ENCODE peak calls at places on chromosomes 16 and 17, in nine cellular contexts. K, A, X, S, C, I, L, R and O are unnamed samples.

GRCh38 chr17:28792877-28793666 is 49.3 kb downstream of the TRAF4 start:
- DNase-seq in K (no peak), A (no peak), X (no peak), S (peak), C (no peak), I (no peak), L (no peak), R (no peak), O (peak)

GRCh38 chr16:520847-521246 is 6.7 kb upstream of the CAPN15 start:
- DNase-seq in K (no peak), A (no peak), X (peak), S (no peak), C (no peak), I (no peak), L (no peak), R (no peak), O (no peak)

GRCh38 chr17:61455754-61456681 is 3.8 kb downstream of the TBX4 start:
- DNase-seq in K (no peak), A (no peak), X (peak), S (no peak), C (no peak), I (no peak), L (no peak), R (no peak), O (no peak)

GRCh38 chr17:17913695-17914332 is 58.4 kb downstream of the TOM1L2 start:
- DNase-seq in K (peak), A (no peak), X (peak), S (peak), C (peak), I (peak), L (peak), R (peak), O (peak)

GRCh38 chr16:17371014-17371296 is 99.8 kb downstream of the XYLT1 start:
- DNase-seq in K (no peak), A (no peak), X (no peak), S (no peak), C (no peak), I (no peak), L (no peak), R (no peak), O (no peak)

GRCh38 chr16:68469728-68470460 is 21.6 kb upstream of the SMPD3 start:
- DNase-seq in K (no peak), A (no peak), X (no peak), S (no peak), C (no peak), I (no peak), L (no peak), R (no peak), O (no peak)

GRCh38 chr17:45020354-45021138 is 30.9 kb downstream of the DCAKD start:
- DNase-seq in K (no peak), A (peak), X (no peak), S (peak), C (no peak), I (no peak), L (no peak), R (peak), O (no peak)

GRCh38 chr17:82861393-82861775 is 21.6 kb upstream of the ZNF750 start:
- DNase-seq in K (no peak), A (no peak), X (no peak), S (no peak), C (no peak), I (no peak), L (no peak), R (no peak), O (no peak)

GRCh38 chr16:81494434-81494806 is 49.8 kb downstream of the CMIP start:
- DNase-seq in K (no peak), A (no peak), X (no peak), S (no peak), C (no peak), I (no peak), L (no peak), R (no peak), O (no peak)

GRCh38 chr16:54290203-54291106 is 3.9 kb upstream of the IRX3 start:
- DNase-seq in K (no peak), A (no peak), X (no peak), S (no peak), C (no peak), I (no peak), L (no peak), R (no peak), O (no peak)

GRCh38 chr17:45574376-45574775 is 83.9 kb upstream of the PLEKHM1 start:
- DNase-seq in K (peak), A (no peak), X (no peak), S (peak), C (no peak), I (no peak), L (no peak), R (no peak), O (peak)

GRCh38 chr17:44083250-44083849 is 12.8 kb downstream of the G6PC3 start:
- DNase-seq in K (no peak), A (no peak), X (no peak), S (no peak), C (no peak), I (no peak), L (peak), R (no peak), O (no peak)

GRCh38 chr17:42842286-42842685 is 2.1 kb upstream of the AOC2 start:
- DNase-seq in K (no peak), A (no peak), X (no peak), S (no peak), C (no peak), I (no peak), L (no peak), R (no peak), O (no peak)

GRCh38 chr17:68172461-68172954 is 75.3 kb upstream of the AMZ2 start:
- DNase-seq in K (no peak), A (peak), X (peak), S (peak), C (peak), I (no peak), L (peak), R (peak), O (peak)

GRCh38 chr16:55053071-55053415 is 122.4 kb downstream of the IRX5 start:
- DNase-seq in K (no peak), A (no peak), X (no peak), S (no peak), C (no peak), I (no peak), L (no peak), R (no peak), O (no peak)

GRCh38 chr16:70746708-70747424 is 54.1 kb downstream of the VAC14 start:
- DNase-seq in K (peak), A (no peak), X (peak), S (peak), C (peak), I (peak), L (peak), R (peak), O (peak)
- H3K4me3 ChIP-seq in K (no peak), A (no peak), X (no peak), S (no peak), C (no peak), I (no peak), L (peak), R (no peak), O (no peak)

GRCh38 chr17:12342161-12342560 is 321.5 kb downstream of the MAP2K4 start:
- DNase-seq in K (no peak), A (no peak), X (no peak), S (no peak), C (no peak), I (no peak), L (no peak), R (no peak), O (no peak)

GRCh38 chr17:12348476-12348875 is 317.2 kb upstream of the MYOCD start:
- DNase-seq in K (no peak), A (no peak), X (no peak), S (peak), C (no peak), I (no peak), L (no peak), R (no peak), O (peak)

GRCh38 chr17:12342609-12343248 is 322.1 kb downstream of the MAP2K4 start:
- DNase-seq in K (no peak), A (no peak), X (no peak), S (peak), C (peak), I (no peak), L (peak), R (no peak), O (peak)
- TF ChIP-seq CTCF in K (peak), A (no peak), X (no peak), S (peak), C (peak), I (peak), L (peak), R (no peak), O (peak)

GRCh38 chr17:49388290-49388640 is 26.2 kb upstream of the ZNF652 start:
- DNase-seq in K (no peak), A (no peak), X (no peak), S (no peak), C (no peak), I (no peak), L (no peak), R (no peak), O (no peak)

GRCh38 chr17:49388692-49389513 is 25.8 kb downstream of the PHB1 start:
- DNase-seq in K (no peak), A (no peak), X (no peak), S (no peak), C (no peak), I (no peak), L (no peak), R (no peak), O (no peak)

GRCh38 chr17:49387374-49388289 is 25.6 kb upstream of the ZNF652 start:
- DNase-seq in K (no peak), A (no peak), X (no peak), S (no peak), C (no peak), I (no peak), L (no peak), R (no peak), O (no peak)

GRCh38 chr17:49393491-49394255 is 21.0 kb downstream of the PHB1 start:
- DNase-seq in K (no peak), A (no peak), X (no peak), S (no peak), C (no peak), I (no peak), L (no peak), R (no peak), O (no peak)

GRCh38 chr17:49390548-49391324 is 23.9 kb downstream of the PHB1 start:
- DNase-seq in K (no peak), A (no peak), X (no peak), S (peak), C (no peak), I (no peak), L (no peak), R (no peak), O (no peak)
- H3K4me3 ChIP-seq in K (no peak), A (no peak), X (peak), S (no peak), C (no peak), I (no peak), L (no peak), R (no peak), O (no peak)

GRCh38 chr17:49616546-49617205 is 41.0 kb downstream of the NXPH3 start:
- DNase-seq in K (no peak), A (peak), X (no peak), S (peak), C (peak), I (no peak), L (no peak), R (peak), O (peak)

GRCh38 chr17:49610883-49611584 is 35.4 kb downstream of the NXPH3 start:
- DNase-seq in K (no peak), A (no peak), X (no peak), S (no peak), C (peak), I (no peak), L (no peak), R (no peak), O (peak)

GRCh38 chr17:49618112-49618611 is 42.5 kb downstream of the NXPH3 start:
- DNase-seq in K (no peak), A (no peak), X (no peak), S (peak), C (no peak), I (no peak), L (no peak), R (no peak), O (peak)

GRCh38 chr17:49612721-49613120 is 37.0 kb downstream of the NXPH3 start:
- DNase-seq in K (no peak), A (no peak), X (no peak), S (no peak), C (no peak), I (no peak), L (no peak), R (no peak), O (peak)

DNA sequence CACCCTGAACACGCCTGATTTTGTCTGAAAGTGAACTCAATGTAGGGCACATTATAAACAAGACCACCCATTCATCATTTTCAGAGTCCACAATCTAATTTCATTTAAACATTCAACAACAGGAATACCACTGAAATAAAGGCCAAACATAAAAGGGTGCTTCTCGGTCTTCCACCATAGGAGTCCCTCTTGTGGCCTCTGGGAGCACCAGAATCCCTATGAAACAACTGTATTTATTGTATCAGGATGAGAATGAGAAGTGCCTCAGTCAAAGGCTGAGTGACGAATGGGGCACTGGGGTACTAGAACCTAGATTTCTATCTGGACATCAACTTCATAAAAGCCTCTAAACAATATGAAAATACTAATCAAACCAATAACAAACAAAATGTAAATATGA is 40.4 kb downstream of the NXPH3 start:
- DNase-seq in K (no peak), A (no peak), X (no peak), S (peak), C (no peak), I (no peak), L (no peak), R (no peak), O (no peak)
- TF ChIP-seq CTCF in K (peak), A (peak), X (no peak), S (peak), C (peak), I (peak), L (no peak), R (no peak), O (peak)

GRCh38 chr17:14310584-14310983 is 9.7 kb downstream of the HS3ST3B1 start:
- DNase-seq in K (no peak), A (no peak), X (peak), S (no peak), C (no peak), I (no peak), L (no peak), R (no peak), O (no peak)
- H3K4me3 ChIP-seq in K (no peak), A (no peak), X (no peak), S (peak), C (no peak), I (no peak), L (no peak), R (no peak), O (no peak)

GRCh38 chr16:47204736-47205499 is 61.2 kb upstream of the NETO2 start:
- DNase-seq in K (no peak), A (no peak), X (no peak), S (peak), C (no peak), I (no peak), L (no peak), R (no peak), O (no peak)
- TF ChIP-seq CTCF in K (peak), A (no peak), X (no peak), S (peak), C (no peak), I (no peak), L (peak), R (no peak), O (no peak)

DNA sequence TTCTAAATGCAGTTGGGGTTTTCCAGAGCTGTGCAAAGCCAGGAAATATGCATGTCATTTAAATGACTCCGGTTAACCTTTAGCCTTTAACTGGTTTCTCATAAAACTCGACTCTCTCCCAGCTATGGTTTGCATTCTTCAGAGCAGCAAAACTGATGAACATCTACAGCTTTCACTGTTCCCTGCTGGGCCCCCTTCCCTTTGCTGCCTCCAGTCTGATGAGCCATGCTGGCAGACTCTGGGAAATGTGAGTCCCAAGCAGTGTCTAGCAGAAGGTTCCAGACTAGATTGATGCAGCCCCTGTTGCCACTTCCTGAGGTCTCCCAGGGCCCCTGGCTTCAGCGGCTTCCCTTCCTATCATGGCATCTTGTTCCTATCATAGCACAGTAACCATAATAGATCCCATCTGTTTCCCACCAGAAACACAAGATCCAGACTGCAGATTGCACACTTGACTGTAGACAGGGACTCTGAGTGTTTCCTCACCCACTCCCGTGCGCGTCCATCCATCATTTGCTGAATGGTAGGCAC is 135.4 kb downstream of the CLEC16A start:
- DNase-seq in K (peak), A (no peak), X (no peak), S (peak), C (no peak), I (no peak), L (no peak), R (no peak), O (peak)
- H3K4me3 ChIP-seq in K (no peak), A (no peak), X (no peak), S (no peak), C (no peak), I (no peak), L (no peak), R (no peak), O (no peak)

GRCh38 chr16:2467301-2468141 is 3.6 kb upstream of the NTN3 start:
- DNase-seq in K (no peak), A (peak), X (peak), S (peak), C (peak), I (no peak), L (peak), R (peak), O (peak)
- TF ChIP-seq CTCF in K (no peak), A (no peak), X (no peak), S (peak), C (no peak), I (peak), L (no peak), R (peak), O (no peak)

GRCh38 chr16:86530251-86531192 is 20.2 kb downstream of the FOXF1 start:
- DNase-seq in K (no peak), A (no peak), X (no peak), S (no peak), C (no peak), I (no peak), L (no peak), R (no peak), O (no peak)
- H3K4me3 ChIP-seq in K (no peak), A (no peak), X (no peak), S (no peak), C (no peak), I (no peak), L (no peak), R (no peak), O (no peak)